ENCODE peak calls at places on chromosome 21, in seven cellular contexts. V, N, B, E, Q, T and G are unnamed samples.

GRCh38 chr21:46639489-46640386 is 4.3 kb downstream of the PRMT2 start:
- DNase-seq in V (no peak), N (no peak), B (no peak), E (no peak), Q (no peak), T (peak), G (peak)

GRCh38 chr21:41069305-41069642 is 98.7 kb upstream of the BACE2 start:
- DNase-seq in V (no peak), N (no peak), B (no peak), E (no peak), Q (no peak), T (no peak), G (no peak)

GRCh38 chr21:8991088-8991907 is 1530.1 kb upstream of the TPTE start:
- DNase-seq in V (no peak), N (no peak), B (no peak), E (no peak), Q (no peak), T (peak), G (no peak)

GRCh38 chr21:42614391-42614790 is 39.0 kb upstream of the PDE9A start:
- DNase-seq in V (no peak), N (no peak), B (no peak), E (no peak), Q (no peak), T (no peak), G (no peak)

GRCh38 chr21:33871171-33871570 is 44.4 kb downstream of the ATP5PO start:
- DNase-seq in V (no peak), N (no peak), B (no peak), E (no peak), Q (no peak), T (peak), G (peak)

GRCh38 chr21:38181101-38181500 is 75.7 kb upstream of the KCNJ15 start:
- DNase-seq in V (no peak), N (no peak), B (no peak), E (no peak), Q (no peak), T (peak), G (peak)

GRCh38 chr21:32727728-32728454 is at the start of gene SYNJ1:
- DNase-seq in V (peak), N (peak), B (peak), E (peak), Q (peak), T (peak), G (peak)

GRCh38 chr21:45607922-45608295 is 35.6 kb upstream of the PCBP3 start:
- DNase-seq in V (no peak), N (no peak), B (no peak), E (no peak), Q (no peak), T (no peak), G (no peak)

GRCh38 chr21:29033871-29034270 is 9.4 kb downstream of the USP16 start:
- DNase-seq in V (no peak), N (no peak), B (no peak), E (no peak), Q (no peak), T (no peak), G (no peak)

GRCh38 chr21:38993561-38993960 is 187.8 kb downstream of the ETS2 start:
- DNase-seq in V (peak), N (no peak), B (no peak), E (peak), Q (no peak), T (peak), G (peak)

GRCh38 chr21:39634507-39634906 is 21.8 kb downstream of the B3GALT5 start:
- DNase-seq in V (no peak), N (no peak), B (no peak), E (no peak), Q (no peak), T (no peak), G (no peak)